ENCODE peak calls at places on chromosome 21, in five cellular contexts. One of them, this sample, is unnamed.

GRCh38 chr21:38386967-38387366 is 111.3 kb downstream of the ERG start:
- DNase-seq in HCT116: no peak
- DNase-seq in endothelial cell of umbilical vein: no peak
- DNase-seq in esophagus muscularis mucosa: peak
- DNase-seq in breast epithelium: no peak
- DNase-seq in this sample: no peak

GRCh38 chr21:27831821-27832569 is 865.1 kb upstream of the ADAMTS5 start:
- DNase-seq in breast epithelium: no peak
- DNase-seq in esophagus muscularis mucosa: no peak
- DNase-seq in HCT116: no peak
- DNase-seq in endothelial cell of umbilical vein: no peak
- DNase-seq in this sample: no peak

GRCh38 chr21:25756190-25756932 is 21.6 kb downstream of the GABPA start:
- DNase-seq in esophagus muscularis mucosa: no peak
- DNase-seq in breast epithelium: no peak
- DNase-seq in HCT116: no peak
- DNase-seq in endothelial cell of umbilical vein: peak
- DNase-seq in this sample: no peak

GRCh38 chr21:34276711-34277425 is 86.9 kb upstream of the KCNE2 start:
- DNase-seq in esophagus muscularis mucosa: no peak
- DNase-seq in endothelial cell of umbilical vein: no peak
- DNase-seq in breast epithelium: no peak
- DNase-seq in HCT116: no peak
- DNase-seq in this sample: no peak

GRCh38 chr21:36852293-36852692 is 114.2 kb downstream of the HLCS start:
- DNase-seq in HCT116: no peak
- DNase-seq in esophagus muscularis mucosa: no peak
- DNase-seq in breast epithelium: no peak
- DNase-seq in endothelial cell of umbilical vein: no peak
- DNase-seq in this sample: no peak

GRCh38 chr21:35349378-35350080 is 300.4 kb upstream of the RUNX1 start:
- DNase-seq in breast epithelium: no peak
- DNase-seq in HCT116: no peak
- DNase-seq in esophagus muscularis mucosa: peak
- DNase-seq in endothelial cell of umbilical vein: no peak
- DNase-seq in this sample: no peak

GRCh38 chr21:15669247-15669646 is 60.5 kb upstream of the USP25 start:
- DNase-seq in HCT116: no peak
- DNase-seq in esophagus muscularis mucosa: no peak
- DNase-seq in breast epithelium: no peak
- DNase-seq in endothelial cell of umbilical vein: no peak
- DNase-seq in this sample: no peak

GRCh38 chr21:23809573-23809972 is 1797.7 kb downstream of the MRPL39 start:
- DNase-seq in endothelial cell of umbilical vein: no peak
- DNase-seq in esophagus muscularis mucosa: no peak
- DNase-seq in breast epithelium: no peak
- DNase-seq in HCT116: no peak
- DNase-seq in this sample: no peak

GRCh38 chr21:37873655-37874054 is 42.6 kb downstream of the KCNJ6 start:
- DNase-seq in HCT116: no peak
- DNase-seq in endothelial cell of umbilical vein: peak
- DNase-seq in breast epithelium: no peak
- DNase-seq in esophagus muscularis mucosa: no peak
- DNase-seq in this sample: no peak

GRCh38 chr21:36125513-36126121 is 9.3 kb upstream of the CBR3 start:
- DNase-seq in breast epithelium: no peak
- DNase-seq in HCT116: no peak
- DNase-seq in endothelial cell of umbilical vein: peak
- DNase-seq in esophagus muscularis mucosa: no peak
- DNase-seq in this sample: no peak

GRCh38 chr21:38401527-38401926 is 96.8 kb downstream of the ERG start:
- DNase-seq in esophagus muscularis mucosa: no peak
- DNase-seq in endothelial cell of umbilical vein: no peak
- DNase-seq in breast epithelium: no peak
- DNase-seq in HCT116: no peak
- DNase-seq in this sample: no peak

GRCh38 chr21:26966978-26967913 is at the start of gene ADAMTS5:
- DNase-seq in endothelial cell of umbilical vein: peak
- DNase-seq in HCT116: no peak
- DNase-seq in breast epithelium: peak
- DNase-seq in esophagus muscularis mucosa: no peak
- DNase-seq in this sample: peak

GRCh38 chr21:25871566-25871965 is 136.8 kb downstream of the GABPA start:
- DNase-seq in HCT116: no peak
- DNase-seq in endothelial cell of umbilical vein: no peak
- DNase-seq in esophagus muscularis mucosa: no peak
- DNase-seq in breast epithelium: no peak
- DNase-seq in this sample: no peak

GRCh38 chr21:39332175-39332574 is 16.7 kb downstream of the HMGN1 start:
- DNase-seq in endothelial cell of umbilical vein: no peak
- DNase-seq in esophagus muscularis mucosa: no peak
- DNase-seq in breast epithelium: no peak
- DNase-seq in HCT116: no peak
- DNase-seq in this sample: no peak

GRCh38 chr21:21188513-21189188 is 190.4 kb downstream of the NCAM2 start:
- DNase-seq in breast epithelium: no peak
- DNase-seq in endothelial cell of umbilical vein: no peak
- DNase-seq in HCT116: no peak
- DNase-seq in esophagus muscularis mucosa: no peak
- DNase-seq in this sample: no peak

GRCh38 chr21:18041012-18041411 is 203.6 kb upstream of the CHODL start:
- DNase-seq in endothelial cell of umbilical vein: peak
- DNase-seq in esophagus muscularis mucosa: no peak
- DNase-seq in breast epithelium: no peak
- DNase-seq in HCT116: no peak
- DNase-seq in this sample: no peak

GRCh38 chr21:27477321-27477720 is 510.4 kb upstream of the ADAMTS5 start:
- DNase-seq in HCT116: no peak
- DNase-seq in esophagus muscularis mucosa: no peak
- DNase-seq in endothelial cell of umbilical vein: no peak
- DNase-seq in breast epithelium: no peak
- DNase-seq in this sample: no peak

GRCh38 chr21:16815228-16815627 is 697.6 kb upstream of the CXADR start:
- DNase-seq in esophagus muscularis mucosa: no peak
- DNase-seq in breast epithelium: no peak
- DNase-seq in endothelial cell of umbilical vein: no peak
- DNase-seq in HCT116: no peak
- DNase-seq in this sample: no peak

GRCh38 chr21:40074710-40075109 is 207.5 kb downstream of the PCP4 start:
- DNase-seq in endothelial cell of umbilical vein: no peak
- DNase-seq in esophagus muscularis mucosa: no peak
- DNase-seq in HCT116: no peak
- DNase-seq in breast epithelium: no peak
- DNase-seq in this sample: no peak

GRCh38 chr21:44087426-44088400 is 19.5 kb upstream of the PWP2 start:
- DNase-seq in endothelial cell of umbilical vein: no peak
- DNase-seq in breast epithelium: peak
- DNase-seq in esophagus muscularis mucosa: no peak
- DNase-seq in HCT116: no peak
- DNase-seq in this sample: no peak

GRCh38 chr21:44090332-44090731 is 16.9 kb upstream of the PWP2 start:
- DNase-seq in breast epithelium: peak
- DNase-seq in endothelial cell of umbilical vein: no peak
- DNase-seq in esophagus muscularis mucosa: no peak
- DNase-seq in HCT116: no peak
- DNase-seq in this sample: no peak

GRCh38 chr21:44088401-44088780 is 18.8 kb upstream of the PWP2 start:
- DNase-seq in endothelial cell of umbilical vein: no peak
- DNase-seq in breast epithelium: peak
- DNase-seq in esophagus muscularis mucosa: no peak
- DNase-seq in HCT116: no peak
- DNase-seq in this sample: no peak

GRCh38 chr21:44086636-44087425 is 20.4 kb upstream of the PWP2 start:
- DNase-seq in esophagus muscularis mucosa: no peak
- DNase-seq in endothelial cell of umbilical vein: peak
- DNase-seq in HCT116: no peak
- DNase-seq in breast epithelium: no peak
- DNase-seq in this sample: no peak

GRCh38 chr21:44089001-44089911 is 17.9 kb upstream of the PWP2 start:
- DNase-seq in HCT116: no peak
- DNase-seq in breast epithelium: peak
- DNase-seq in esophagus muscularis mucosa: no peak
- DNase-seq in endothelial cell of umbilical vein: no peak
- DNase-seq in this sample: no peak
- TF ChIP-seq POLR2A in HCT116: no peak
- TF ChIP-seq POLR2A in breast epithelium: no peak
- TF ChIP-seq POLR2A in esophagus muscularis mucosa: no peak
- TF ChIP-seq POLR2A in endothelial cell of umbilical vein: no peak
- TF ChIP-seq POLR2A in this sample: no peak

DNA sequence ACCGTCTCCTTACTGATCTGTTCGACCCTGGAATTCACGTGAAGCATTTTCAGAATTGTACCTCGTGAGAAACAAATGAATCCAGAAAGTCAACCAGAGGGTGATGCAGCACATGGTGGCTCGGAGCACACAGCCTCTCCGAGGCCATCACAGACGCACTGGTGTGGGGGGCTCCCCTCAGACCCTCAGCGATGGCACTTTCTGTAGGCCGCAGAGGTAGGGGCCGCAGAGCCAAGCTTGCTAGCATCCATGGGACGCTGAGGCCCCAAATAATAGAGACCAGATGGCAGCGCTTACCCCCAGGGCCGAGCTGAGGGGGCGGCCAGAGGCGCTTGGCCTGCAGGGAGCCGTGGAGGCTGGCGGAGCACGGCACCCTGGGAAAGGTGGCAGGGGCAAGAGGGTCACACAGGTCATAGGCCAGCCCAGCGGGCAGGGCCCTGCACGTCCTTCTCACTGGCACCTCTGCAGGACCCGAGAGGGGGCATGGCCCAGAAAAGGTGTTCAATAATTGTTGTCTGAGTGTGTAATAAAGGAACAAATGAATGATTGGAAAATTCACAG is 28.1 kb upstream of the COL6A2 start:
- DNase-seq in endothelial cell of umbilical vein: no peak
- DNase-seq in HCT116: no peak
- DNase-seq in breast epithelium: no peak
- DNase-seq in esophagus muscularis mucosa: no peak
- DNase-seq in this sample: no peak
- TF ChIP-seq POLR2AphosphoS5 in endothelial cell of umbilical vein: no peak
- TF ChIP-seq POLR2AphosphoS5 in HCT116: no peak
- TF ChIP-seq POLR2AphosphoS5 in breast epithelium: no peak
- TF ChIP-seq POLR2AphosphoS5 in esophagus muscularis mucosa: no peak
- TF ChIP-seq POLR2AphosphoS5 in this sample: no peak

GRCh38 chr21:33063365-33063883 is 6.5 kb upstream of the OLIG1 start:
- DNase-seq in esophagus muscularis mucosa: no peak
- DNase-seq in HCT116: no peak
- DNase-seq in endothelial cell of umbilical vein: no peak
- DNase-seq in breast epithelium: no peak
- DNase-seq in this sample: no peak
- TF ChIP-seq POLR2A in esophagus muscularis mucosa: no peak
- TF ChIP-seq POLR2A in HCT116: no peak
- TF ChIP-seq POLR2A in endothelial cell of umbilical vein: no peak
- TF ChIP-seq POLR2A in breast epithelium: no peak
- TF ChIP-seq POLR2A in this sample: no peak

GRCh38 chr21:19420607-19421006 is 1017.0 kb upstream of the TMPRSS15 start:
- DNase-seq in HCT116: no peak
- DNase-seq in esophagus muscularis mucosa: no peak
- DNase-seq in endothelial cell of umbilical vein: no peak
- DNase-seq in breast epithelium: no peak
- DNase-seq in this sample: no peak
- TF ChIP-seq POLR2AphosphoS5 in HCT116: no peak
- TF ChIP-seq POLR2AphosphoS5 in esophagus muscularis mucosa: no peak
- TF ChIP-seq POLR2AphosphoS5 in endothelial cell of umbilical vein: no peak
- TF ChIP-seq POLR2AphosphoS5 in breast epithelium: no peak
- TF ChIP-seq POLR2AphosphoS5 in this sample: no peak

DNA sequence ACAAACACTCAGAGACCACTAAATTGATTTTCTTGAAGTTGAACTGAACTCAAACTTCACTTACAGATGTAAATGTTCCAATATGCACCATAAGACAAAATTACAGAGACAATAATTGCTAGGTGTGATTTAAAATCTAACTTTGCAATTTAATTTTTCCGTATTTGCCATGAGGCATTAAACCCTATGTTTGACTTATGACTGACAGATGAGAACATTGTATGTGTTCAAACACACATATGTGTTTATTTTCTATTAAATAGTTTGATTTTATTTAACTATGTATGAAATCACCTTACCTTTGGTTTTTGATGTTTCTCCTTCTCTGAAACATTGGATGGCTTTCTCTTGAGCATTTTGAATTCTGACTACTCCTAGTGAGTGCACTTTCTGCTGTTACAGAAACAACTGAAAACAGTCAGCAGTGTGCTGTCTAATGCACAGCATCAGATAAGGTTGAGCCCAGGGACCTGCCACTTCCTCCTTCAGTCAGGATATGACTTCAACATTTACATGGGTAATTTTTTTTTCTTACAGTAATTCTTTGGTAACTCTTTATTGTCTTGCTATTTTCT is at the start of gene SAMSN1:
- DNase-seq in esophagus muscularis mucosa: no peak
- DNase-seq in endothelial cell of umbilical vein: peak
- DNase-seq in breast epithelium: peak
- DNase-seq in HCT116: no peak
- DNase-seq in this sample: no peak
- TF ChIP-seq POLR2A in esophagus muscularis mucosa: peak
- TF ChIP-seq POLR2A in endothelial cell of umbilical vein: peak
- TF ChIP-seq POLR2A in breast epithelium: no peak
- TF ChIP-seq POLR2A in HCT116: no peak
- TF ChIP-seq POLR2A in this sample: peak

GRCh38 chr21:41606706-41607105 is 98.7 kb upstream of the TMPRSS2 start:
- DNase-seq in breast epithelium: no peak
- DNase-seq in esophagus muscularis mucosa: no peak
- DNase-seq in endothelial cell of umbilical vein: no peak
- DNase-seq in HCT116: no peak
- DNase-seq in this sample: no peak
- TF ChIP-seq POLR2AphosphoS5 in breast epithelium: no peak
- TF ChIP-seq POLR2AphosphoS5 in esophagus muscularis mucosa: no peak
- TF ChIP-seq POLR2AphosphoS5 in endothelial cell of umbilical vein: no peak
- TF ChIP-seq POLR2AphosphoS5 in HCT116: no peak
- TF ChIP-seq POLR2AphosphoS5 in this sample: no peak

DNA sequence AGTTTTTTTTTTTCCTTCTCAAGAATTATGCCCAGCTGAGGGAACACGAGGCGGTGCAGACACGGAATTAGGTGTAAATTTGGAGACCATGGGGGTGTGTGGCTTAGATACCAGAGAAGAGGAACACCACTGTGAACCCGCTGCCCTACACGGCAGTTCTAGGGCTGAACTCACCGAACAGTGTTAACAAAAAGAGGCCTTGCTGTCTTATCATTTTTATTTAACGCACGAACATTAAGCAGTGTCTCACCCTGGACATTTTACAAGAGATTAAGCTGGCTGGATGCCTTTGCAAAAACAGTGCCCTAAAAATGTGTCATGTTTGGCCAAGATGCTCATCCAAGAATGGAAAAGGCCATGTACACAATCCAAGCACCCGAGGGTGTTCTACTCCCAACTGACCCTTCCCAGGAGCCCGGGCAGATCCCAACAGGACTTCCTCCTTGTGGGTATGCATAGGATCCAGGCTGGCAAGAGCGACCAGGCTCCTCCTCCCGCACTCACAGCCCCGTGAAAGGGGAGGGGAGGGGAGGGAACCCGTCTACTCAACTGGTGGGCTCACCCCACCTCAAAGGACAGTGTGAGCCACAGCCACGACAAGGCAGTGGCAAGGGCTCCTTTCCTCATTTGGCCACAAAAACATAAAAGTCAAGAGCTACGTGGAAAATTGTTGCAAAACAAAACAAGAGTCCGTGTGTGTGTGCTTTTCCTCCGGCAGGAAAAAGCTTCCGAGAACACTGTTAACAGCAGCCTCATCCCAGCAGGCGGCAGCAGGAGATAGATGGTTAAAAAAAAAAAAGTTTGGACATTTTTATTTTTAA is 20.3 kb downstream of the C2CD2 start:
- DNase-seq in HCT116: no peak
- DNase-seq in esophagus muscularis mucosa: no peak
- DNase-seq in breast epithelium: peak
- DNase-seq in endothelial cell of umbilical vein: peak
- DNase-seq in this sample: no peak
- TF ChIP-seq POLR2A in HCT116: no peak
- TF ChIP-seq POLR2A in esophagus muscularis mucosa: no peak
- TF ChIP-seq POLR2A in breast epithelium: no peak
- TF ChIP-seq POLR2A in endothelial cell of umbilical vein: no peak
- TF ChIP-seq POLR2A in this sample: no peak

GRCh38 chr21:29343517-29343916 is 44.8 kb downstream of the BACH1 start:
- DNase-seq in esophagus muscularis mucosa: no peak
- DNase-seq in endothelial cell of umbilical vein: peak
- DNase-seq in breast epithelium: no peak
- DNase-seq in HCT116: no peak
- DNase-seq in this sample: no peak
- TF ChIP-seq POLR2AphosphoS5 in esophagus muscularis mucosa: no peak
- TF ChIP-seq POLR2AphosphoS5 in endothelial cell of umbilical vein: no peak
- TF ChIP-seq POLR2AphosphoS5 in breast epithelium: no peak
- TF ChIP-seq POLR2AphosphoS5 in HCT116: no peak
- TF ChIP-seq POLR2AphosphoS5 in this sample: no peak

This sample was measured in GM12891.